ENCODE peak calls at places on chromosome 13, in nine cellular contexts. K is cardiac muscle cell, C is body of pancreas, D is fibroblast of lung, N is left lung, V is HCT116, X is tibial artery, M is mesendoderm, F is mammary epithelial cell. P is an unnamed sample.

GRCh38 chr13:60134376-60134775 is 29.4 kb downstream of the DIAPH3 start:
- DNase-seq in C (no peak), D (peak; percentile 58), X (no peak), M (peak; percentile 79), V (no peak), K (peak; percentile 38), F (no peak), N (no peak), P (no peak)

GRCh38 chr13:66803013-66803739 is 427.0 kb downstream of the PCDH9 start:
- DNase-seq in M (no peak), D (no peak), F (no peak), V (no peak), N (no peak), X (no peak), K (no peak), C (no peak), P (no peak)

GRCh38 chr13:105116966-105117365 is 1418.5 kb downstream of the EFNB2 start:
- DNase-seq in K (peak; percentile 2), X (no peak), M (no peak), C (no peak), V (no peak), F (no peak), D (no peak), N (no peak), P (no peak)

GRCh38 chr13:29594710-29595379 is 643 bp downstream of the SLC7A1 start:
- DNase-seq in F (peak; percentile 50), X (peak; percentile 75), N (peak; percentile 69), D (peak; percentile 54), K (peak; percentile 73), C (peak; percentile 64), M (peak; percentile 33), V (no peak), P (no peak)

GRCh38 chr13:21318891-21319532 is 140.1 kb downstream of the ZDHHC20 start:
- DNase-seq in D (no peak), V (no peak), M (no peak), F (no peak), K (peak; percentile 37), N (no peak), X (no peak), C (no peak), P (no peak)

GRCh38 chr13:96248103-96248502 is 158.2 kb downstream of the HS6ST3 start:
- DNase-seq in D (no peak), K (no peak), M (peak; percentile 37), C (no peak), N (no peak), X (no peak), F (no peak), V (no peak), P (no peak)

GRCh38 chr13:21481359-21481758 is 22.3 kb upstream of the ZDHHC20 start:
- DNase-seq in X (no peak), V (no peak), K (no peak), N (no peak), D (no peak), M (no peak), C (no peak), F (peak; percentile 16), P (no peak)

GRCh38 chr13:112899618-112900600 is 69.1 kb upstream of the MCF2L start:
- DNase-seq in D (no peak), V (no peak), C (no peak), N (no peak), M (no peak), X (no peak), F (no peak), K (no peak), P (no peak)

GRCh38 chr13:111115051-111115840 is at the start of gene ARHGEF7:
- DNase-seq in F (no peak), M (peak; percentile 43), C (no peak), V (no peak), N (no peak), D (no peak), K (no peak), X (no peak), P (no peak)

GRCh38 chr13:55516610-55517009 is 1624.1 kb upstream of the PRR20A start:
- DNase-seq in C (no peak), F (no peak), X (no peak), K (no peak), N (no peak), M (no peak), D (peak; percentile 2), V (no peak), P (no peak)

GRCh38 chr13:113805431-113806103 is 46.5 kb downstream of the TMEM255B start:
- DNase-seq in D (no peak), M (no peak), V (no peak), X (no peak), F (no peak), K (no peak), N (no peak), C (no peak), P (no peak)

GRCh38 chr13:60696602-60697001 is 299.6 kb downstream of the TDRD3 start:
- DNase-seq in C (no peak), D (no peak), F (no peak), M (no peak), K (no peak), X (no peak), N (no peak), V (no peak), P (no peak)

GRCh38 chr13:104532131-104532530 is 1465.9 kb upstream of the SLC10A2 start:
- DNase-seq in N (no peak), C (no peak), V (no peak), F (no peak), K (no peak), D (no peak), X (no peak), M (no peak), P (no peak)

GRCh38 chr13:99004931-99005330 is 27.1 kb upstream of the DOCK9 start:
- DNase-seq in C (no peak), M (no peak), D (no peak), F (no peak), X (no peak), K (no peak), N (no peak), V (no peak), P (no peak)

GRCh38 chr13:112806761-112807652 is 117.2 kb downstream of the ATP11A start:
- DNase-seq in M (no peak), N (no peak), D (peak; percentile 28), V (no peak), C (no peak), X (no peak), K (no peak), F (no peak), P (no peak)

GRCh38 chr13:44068169-44068568 is 188.5 kb downstream of the LACC1 start:
- DNase-seq in V (no peak), X (no peak), D (peak; percentile 17), K (peak; percentile 56), N (no peak), M (peak; percentile 39), C (no peak), F (peak; percentile 47), P (no peak)

GRCh38 chr13:98438246-98439135 is 138.4 kb downstream of the STK24 start:
- DNase-seq in V (no peak), C (no peak), M (no peak), X (no peak), F (no peak), D (no peak), N (no peak), K (no peak), P (no peak)

GRCh38 chr13:44364601-44365000 is 9.0 kb upstream of the SERP2 start:
- DNase-seq in V (peak; percentile 71), M (peak; percentile 93), N (no peak), F (peak; percentile 67), K (peak; percentile 46), D (peak; percentile 36), X (no peak), C (no peak), P (peak; percentile 59)

GRCh38 chr13:106521101-106521799 is 14.2 kb downstream of the EFNB2 start:
- DNase-seq in F (no peak), V (no peak), K (no peak), C (no peak), M (no peak), X (no peak), D (no peak), N (no peak), P (no peak)

GRCh38 chr13:108686027-108686426 is 56.6 kb downstream of the MYO16 start:
- DNase-seq in K (no peak), C (no peak), X (no peak), F (no peak), M (no peak), V (no peak), D (no peak), N (no peak), P (no peak)

DNA sequence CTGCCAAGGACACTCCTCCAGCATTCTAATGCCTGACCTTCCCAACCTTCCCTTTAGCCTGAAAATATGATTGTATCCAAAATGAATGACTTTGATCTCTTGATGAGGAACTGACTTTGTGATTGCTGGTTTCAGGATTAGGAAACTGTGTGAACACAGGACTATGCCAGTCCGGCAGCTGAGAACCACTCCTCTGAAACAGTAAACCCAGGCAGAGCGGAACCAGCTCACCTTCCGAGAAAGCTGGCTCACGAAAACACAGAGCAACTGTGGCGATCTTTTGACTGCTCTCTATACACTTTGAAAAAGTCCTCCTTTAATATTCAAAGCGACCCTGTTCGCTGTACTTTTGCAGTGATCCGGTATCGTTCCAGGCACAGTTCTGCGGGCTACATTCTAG is 258.8 kb upstream of the IRS2 start:
- DNase-seq in N (no peak), K (no peak), D (no peak), F (no peak), M (no peak), X (no peak), V (no peak), C (no peak), P (no peak)
- H3K4me3 ChIP-seq in N (no peak overlapping the region), K (no peak overlapping the region), D (no peak overlapping the region), F (no peak overlapping the region), M (no peak overlapping the region), X (no peak overlapping the region), V (no peak overlapping the region), C (no peak overlapping the region), P (no peak overlapping the region)

DNA sequence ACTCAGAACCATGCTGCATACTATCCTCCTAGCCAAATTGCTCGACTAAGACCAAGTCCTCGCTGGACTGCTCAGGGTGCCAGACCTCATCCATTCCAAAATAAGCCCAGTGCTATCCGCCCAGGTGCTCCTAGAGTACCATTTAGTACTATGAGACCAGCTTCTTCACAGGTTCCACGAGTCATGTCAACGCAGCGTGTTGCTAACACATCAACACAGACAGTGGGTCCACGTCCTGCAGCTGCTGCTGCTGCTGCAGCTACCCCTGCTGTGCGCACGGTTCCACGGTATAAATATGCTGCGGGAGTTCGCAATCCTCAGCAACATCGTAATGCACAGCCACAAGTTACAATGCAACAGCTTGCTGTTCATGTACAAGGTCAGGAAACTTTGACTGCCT is 1.5 kb downstream of the PABPC3 start:
- DNase-seq in X (no peak), D (no peak), F (no peak), K (no peak), N (no peak), V (no peak), M (no peak), C (no peak), P (no peak)
- H3K27me3 ChIP-seq in X (no peaks in the 10 kb centered on the region), D (no peaks in the 10 kb centered on the region), F (no peaks in the 10 kb centered on the region), K (no peaks in the 10 kb centered on the region), N (peaks cover 18% of the 10 kb centered on the region), V (no peaks in the 10 kb centered on the region), M (no peaks in the 10 kb centered on the region), C (no peaks in the 10 kb centered on the region), P (no peaks in the 10 kb centered on the region)

GRCh38 chr13:79349011-79349410 is 57.0 kb downstream of the RBM26 start:
- DNase-seq in V (no peak), C (no peak), N (no peak), X (no peak), D (peak; percentile 30), F (no peak), K (peak; percentile 29), M (no peak), P (no peak)
- H3K36me3 ChIP-seq in V (peaks cover 17% of the 10 kb centered on the region), C (peaks cover 12% of the 10 kb centered on the region), N (no peaks in the 10 kb centered on the region), X (peaks cover 14% of the 10 kb centered on the region), D (peaks cover 2% of the 10 kb centered on the region), F (peaks cover 35% of the 10 kb centered on the region), K (peaks cover 36% of the 10 kb centered on the region), M (no peaks in the 10 kb centered on the region), P (no peaks in the 10 kb centered on the region)

GRCh38 chr13:30615851-30616311 is 1.8 kb upstream of the USPL1 start:
- DNase-seq in M (no peak), C (no peak), D (peak; percentile 65), V (no peak), K (peak; percentile 61), N (no peak), X (no peak), F (peak; percentile 31), P (no peak)
- H3K4me3 ChIP-seq in M (no peak overlapping the region), C (peak overlapping the region; percentile 21), D (peak overlapping the region; percentile 74), V (peak overlapping the region; percentile 92), K (peak overlapping the region; percentile 52), N (peak overlapping the region; percentile 87), X (peak overlapping the region; percentile 77), F (peak overlapping the region; percentile 67), P (peak overlapping the region; percentile 90)

P was measured in kidney epithelial cell.